ENCODE peak calls at places on chromosomes 12 and 14, in eight cellular contexts. O, X, M, T, R, L, K and Y are unnamed samples.

GRCh38 chr12:91215940-91216454 is 33.4 kb upstream of the DCN start:
- DNase-seq in O (no peak), X (no peak), M (no peak), T (no peak), R (peak; percentile 95), L (no peak), K (no peak), Y (no peak)

GRCh38 chr12:31687101-31687527 is 27.6 kb downstream of the ETFBKMT start:
- DNase-seq in O (no peak), X (no peak), M (no peak), T (no peak), R (no peak), L (peak; percentile 54), K (no peak), Y (no peak)

GRCh38 chr12:81888961-81889360 is 129.8 kb upstream of the PPFIA2 start:
- DNase-seq in O (no peak), X (no peak), M (no peak), T (no peak), R (no peak), L (no peak), K (no peak), Y (no peak)

GRCh38 chr14:71117839-71118743 is 210.8 kb downstream of the PCNX1 start:
- DNase-seq in O (no peak), X (no peak), M (no peak), T (no peak), R (peak; percentile 78), L (peak; percentile 66), K (peak; percentile 36), Y (no peak)

GRCh38 chr14:79369359-79370332 is 841.7 kb downstream of the DIO2 start:
- DNase-seq in O (no peak), X (peak; percentile 35), M (no peak), T (no peak), R (peak; percentile 99), L (no peak), K (no peak), Y (no peak)

GRCh38 chr12:93387780-93388179 is 10.1 kb downstream of the NUDT4 start:
- DNase-seq in O (no peak), X (no peak), M (no peak), T (no peak), R (peak; percentile 81), L (no peak), K (no peak), Y (no peak)

GRCh38 chr12:15956413-15957185 is 45.5 kb downstream of the DERA start:
- DNase-seq in O (no peak), X (no peak), M (no peak), T (no peak), R (no peak), L (no peak), K (no peak), Y (no peak)

GRCh38 chr14:34355584-34356266 is 106.3 kb downstream of the SPTSSA start:
- DNase-seq in O (no peak), X (no peak), M (no peak), T (no peak), R (peak; percentile 75), L (no peak), K (no peak), Y (no peak)

GRCh38 chr12:108302034-108302433 is 37.1 kb downstream of the CMKLR1 start:
- DNase-seq in O (no peak), X (no peak), M (no peak), T (no peak), R (no peak), L (no peak), K (no peak), Y (no peak)

GRCh38 chr14:74486164-74486563 is 6.9 kb downstream of the NPC2 start:
- DNase-seq in O (no peak), X (no peak), M (no peak), T (no peak), R (no peak), L (no peak), K (no peak), Y (no peak)

GRCh38 chr14:74480051-74480450 is 13.1 kb downstream of the NPC2 start:
- DNase-seq in O (no peak), X (no peak), M (no peak), T (no peak), R (peak; percentile 31), L (no peak), K (no peak), Y (no peak)

GRCh38 chr14:74478996-74479635 is 14.0 kb downstream of the NPC2 start:
- DNase-seq in O (no peak), X (peak; percentile 46), M (no peak), T (no peak), R (peak; percentile 42), L (no peak), K (no peak), Y (no peak)

GRCh38 chr14:74488788-74489397 is 4.2 kb downstream of the NPC2 start:
- DNase-seq in O (no peak), X (no peak), M (no peak), T (no peak), R (peak; percentile 67), L (no peak), K (no peak), Y (no peak)

DNA sequence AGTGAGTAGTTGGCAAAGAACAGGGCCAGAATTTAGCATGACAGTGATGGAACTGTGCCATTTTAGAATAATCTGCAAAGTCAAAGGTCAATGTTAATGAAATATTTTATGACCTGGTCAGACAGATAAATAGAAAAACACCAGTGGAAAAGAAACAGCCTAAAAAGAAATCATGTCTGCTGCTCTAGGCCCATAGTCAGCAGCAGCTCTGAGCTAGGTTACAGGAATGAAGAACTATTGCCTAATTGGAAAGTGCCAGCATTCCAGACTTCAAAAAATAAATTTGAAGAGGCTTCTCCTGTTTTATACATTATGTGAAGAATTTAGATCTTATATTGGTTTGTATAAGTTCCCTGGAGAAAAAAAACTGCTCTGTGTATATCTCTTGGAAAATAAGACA is 9.8 kb downstream of the NPC2 start:
- DNase-seq in O (no peak), X (no peak), M (no peak), T (no peak), R (peak; percentile 42), L (no peak), K (no peak), Y (no peak)
- TF ChIP-seq POLR2A in O (no peak), X (no peak), M (no peak), T (no peak), R (no peak), L (no peak), K (no peak), Y (no peak)

GRCh38 chr12:113577464-113578121 is 105.9 kb upstream of the LHX5 start:
- DNase-seq in O (no peak), X (no peak), M (no peak), T (no peak), R (no peak), L (no peak), K (no peak), Y (no peak)
- TF ChIP-seq POLR2A in O (no peak), X (no peak), M (no peak), T (no peak), R (no peak), L (no peak), K (no peak), Y (no peak)

GRCh38 chr14:100525615-100526014 is 61.6 kb downstream of the BEGAIN start:
- DNase-seq in O (no peak), X (no peak), M (no peak), T (no peak), R (no peak), L (no peak), K (no peak), Y (peak; percentile 25)
- TF ChIP-seq POLR2A in O (no peak), X (no peak), M (no peak), T (no peak), R (no peak), L (no peak), K (no peak), Y (no peak)

GRCh38 chr12:6960291-6961277 is 9.4 kb downstream of the PTPN6 start:
- DNase-seq in O (no peak), X (no peak), M (no peak), T (peak; percentile 20), R (peak; percentile 38), L (peak; percentile 79), K (no peak), Y (peak; percentile 52)

GRCh38 chr12:6962285-6963015 is 8.0 kb downstream of the PHB2 start:
- DNase-seq in O (peak; percentile 51), X (no peak), M (no peak), T (peak; percentile 22), R (no peak), L (peak; percentile 85), K (no peak), Y (no peak)

GRCh38 chr12:6961278-6961694 is 9.2 kb downstream of the PHB2 start:
- DNase-seq in O (peak; percentile 58), X (no peak), M (no peak), T (peak; percentile 58), R (no peak), L (peak; percentile 90), K (no peak), Y (peak; percentile 51)

GRCh38 chr12:6963016-6963731 is 7.3 kb downstream of the PHB2 start:
- DNase-seq in O (peak; percentile 92), X (no peak), M (no peak), T (no peak), R (no peak), L (peak; percentile 90), K (no peak), Y (no peak)

GRCh38 chr12:6961695-6962284 is 8.7 kb downstream of the PHB2 start:
- DNase-seq in O (peak; percentile 60), X (peak; percentile 85), M (no peak), T (peak; percentile 61), R (peak; percentile 77), L (peak; percentile 82), K (no peak), Y (peak; percentile 62)
- TF ChIP-seq POLR2A in O (no peak), X (peak; percentile 28), M (no peak), T (peak; percentile 12), R (no peak), L (peak; percentile 22), K (no peak), Y (no peak)

DNA sequence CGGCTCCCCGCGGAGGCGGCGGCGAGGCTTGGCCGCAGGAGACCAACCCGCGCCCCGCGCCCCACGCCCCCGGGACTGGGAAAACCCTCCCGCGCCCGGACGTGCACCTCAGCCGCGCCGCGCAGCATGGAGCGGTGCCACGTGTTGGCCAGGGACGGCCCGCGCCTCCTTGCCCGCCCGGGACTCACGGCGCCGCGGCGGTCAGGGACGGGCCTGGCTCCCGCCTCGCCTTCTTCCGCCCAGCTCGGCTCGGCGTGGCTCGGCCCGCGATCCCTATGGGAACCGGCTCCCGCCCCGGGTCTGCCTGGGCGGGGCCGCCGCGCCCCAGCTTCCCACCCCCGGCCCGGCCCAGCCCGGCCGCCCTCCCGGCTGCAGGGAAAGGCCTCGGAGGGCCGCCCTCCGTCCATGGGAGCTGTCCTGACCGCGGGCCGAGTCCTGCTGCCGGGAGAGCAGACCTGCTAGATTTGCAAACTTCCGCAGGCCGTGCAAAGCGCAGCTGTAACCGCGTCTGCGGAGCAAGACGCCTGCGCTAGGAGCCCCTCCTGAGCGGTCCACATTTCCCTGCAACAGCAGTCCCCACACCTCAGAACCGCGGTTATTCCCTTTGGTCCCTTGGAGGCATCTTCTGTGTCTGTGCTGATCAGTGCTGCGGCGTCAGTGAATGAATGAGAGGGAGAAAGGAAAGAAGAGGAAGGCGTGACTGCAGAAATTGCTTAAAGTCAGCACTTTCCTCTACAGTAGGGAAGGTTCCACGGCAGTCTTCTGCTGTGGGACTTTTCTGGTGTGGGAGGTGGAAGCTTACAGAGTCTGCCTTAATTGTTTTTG is at the start of gene CDKL1:
- DNase-seq in O (peak; percentile 43), X (peak; percentile 43), M (no peak), T (peak; percentile 68), R (peak; percentile 70), L (peak; percentile 70), K (no peak), Y (peak; percentile 62)
- TF ChIP-seq POLR2A in O (peak; percentile 11), X (peak; percentile 86), M (no peak), T (peak; percentile 28), R (no peak), L (peak; percentile 16), K (no peak), Y (no peak)